ENCODE peak calls at places on chromosomes 12 and 14, in four cellular contexts. One of them, this sample, is unnamed.

GRCh38 chr14:105818712-105819005 is 292.3 kb downstream of the TMEM121 start:
- DNase-seq in GM12878: no peak
- DNase-seq in IMR-90: no peak
- DNase-seq in K562: no peak
- DNase-seq in this sample: no peak

GRCh38 chr12:33182485-33182884 is 257.1 kb downstream of the SYT10 start:
- DNase-seq in GM12878: no peak
- DNase-seq in IMR-90: no peak
- DNase-seq in K562: no peak
- DNase-seq in this sample: no peak

GRCh38 chr12:128402481-128402880 is 135.5 kb downstream of the TMEM132C start:
- DNase-seq in GM12878: no peak
- DNase-seq in IMR-90: no peak
- DNase-seq in K562: no peak
- DNase-seq in this sample: peak

GRCh38 chr12:16385779-16386646 is 38.6 kb downstream of the MGST1 start:
- DNase-seq in GM12878: peak
- DNase-seq in IMR-90: peak
- DNase-seq in K562: peak
- DNase-seq in this sample: no peak

GRCh38 chr14:37994846-37995372 is 212.8 kb upstream of the SSTR1 start:
- DNase-seq in GM12878: no peak
- DNase-seq in IMR-90: no peak
- DNase-seq in K562: no peak
- DNase-seq in this sample: peak

GRCh38 chr12:40106202-40106533 is 287 bp upstream of the SLC2A13 start:
- DNase-seq in GM12878: no peak
- DNase-seq in IMR-90: no peak
- DNase-seq in K562: no peak
- DNase-seq in this sample: no peak

GRCh38 chr14:84894254-84894653 is 635.7 kb upstream of the FLRT2 start:
- DNase-seq in GM12878: no peak
- DNase-seq in IMR-90: no peak
- DNase-seq in K562: no peak
- DNase-seq in this sample: no peak

GRCh38 chr14:88129306-88130056 is 124.5 kb downstream of the GPR65 start:
- DNase-seq in GM12878: no peak
- DNase-seq in IMR-90: peak
- DNase-seq in K562: no peak
- DNase-seq in this sample: no peak

GRCh38 chr12:120684523-120684932 is 2.4 kb upstream of the MLEC start:
- DNase-seq in GM12878: peak
- DNase-seq in IMR-90: peak
- DNase-seq in K562: no peak
- DNase-seq in this sample: no peak

GRCh38 chr14:101830271-101830670 is 68.8 kb downstream of the PPP2R5C start:
- DNase-seq in GM12878: no peak
- DNase-seq in IMR-90: no peak
- DNase-seq in K562: no peak
- DNase-seq in this sample: no peak

GRCh38 chr12:121718653-121719239 is 6.2 kb downstream of the TMEM120B start:
- DNase-seq in GM12878: no peak
- DNase-seq in IMR-90: no peak
- DNase-seq in K562: peak
- DNase-seq in this sample: no peak

GRCh38 chr14:91418387-91419043 is 895 bp upstream of the CCDC88C start:
- DNase-seq in GM12878: no peak
- DNase-seq in IMR-90: peak
- DNase-seq in K562: peak
- DNase-seq in this sample: peak

GRCh38 chr12:58584885-58585284 is 335.4 kb downstream of the LRIG3 start:
- DNase-seq in GM12878: no peak
- DNase-seq in IMR-90: peak
- DNase-seq in K562: no peak
- DNase-seq in this sample: no peak

GRCh38 chr12:115172521-115172920 is 488.5 kb upstream of the TBX3 start:
- DNase-seq in GM12878: no peak
- DNase-seq in IMR-90: peak
- DNase-seq in K562: no peak
- DNase-seq in this sample: no peak

GRCh38 chr12:120903382-120903817 is 758 bp downstream of the SPPL3 start:
- DNase-seq in GM12878: peak
- DNase-seq in IMR-90: peak
- DNase-seq in K562: peak
- DNase-seq in this sample: peak

GRCh38 chr14:52313903-52314481 is at the start of gene PTGER2:
- DNase-seq in GM12878: no peak
- DNase-seq in IMR-90: peak
- DNase-seq in K562: peak
- DNase-seq in this sample: no peak

GRCh38 chr12:6915023-6915788 is 826 bp downstream of the ENO2 start:
- DNase-seq in GM12878: no peak
- DNase-seq in IMR-90: no peak
- DNase-seq in K562: peak
- DNase-seq in this sample: no peak

GRCh38 chr12:31234955-31235867 is 90.7 kb downstream of the SINHCAF start:
- DNase-seq in GM12878: no peak
- DNase-seq in IMR-90: peak
- DNase-seq in K562: peak
- DNase-seq in this sample: peak

GRCh38 chr12:72075401-72075800 is 136.8 kb downstream of the TPH2 start:
- DNase-seq in GM12878: no peak
- DNase-seq in IMR-90: no peak
- DNase-seq in K562: no peak
- DNase-seq in this sample: no peak

GRCh38 chr12:50243507-50243906 is 39.8 kb downstream of the LIMA1 start:
- DNase-seq in GM12878: no peak
- DNase-seq in IMR-90: no peak
- DNase-seq in K562: no peak
- DNase-seq in this sample: no peak

GRCh38 chr14:78130356-78130755 is 39.8 kb upstream of the NRXN3 start:
- DNase-seq in GM12878: no peak
- DNase-seq in IMR-90: no peak
- DNase-seq in K562: no peak
- DNase-seq in this sample: no peak

GRCh38 chr14:104039214-104039613 is 46.3 kb upstream of the ASPG start:
- DNase-seq in GM12878: no peak
- DNase-seq in IMR-90: no peak
- DNase-seq in K562: no peak
- DNase-seq in this sample: no peak
- TF ChIP-seq CHD1 in GM12878: no peak
- TF ChIP-seq CHD1 in IMR-90: no peak
- TF ChIP-seq CHD1 in K562: no peak
- TF ChIP-seq CHD1 in this sample: no peak

GRCh38 chr12:119245904-119246494 is 67.3 kb downstream of the HSPB8 start:
- DNase-seq in GM12878: no peak
- DNase-seq in IMR-90: no peak
- DNase-seq in K562: no peak
- DNase-seq in this sample: no peak

GRCh38 chr12:119247007-119247719 is 68.4 kb downstream of the HSPB8 start:
- DNase-seq in GM12878: no peak
- DNase-seq in IMR-90: no peak
- DNase-seq in K562: no peak
- DNase-seq in this sample: no peak

GRCh38 chr12:119247720-119248043 is 69.0 kb downstream of the HSPB8 start:
- DNase-seq in GM12878: no peak
- DNase-seq in IMR-90: no peak
- DNase-seq in K562: no peak
- DNase-seq in this sample: no peak

GRCh38 chr12:119249441-119249840 is 70.7 kb downstream of the HSPB8 start:
- DNase-seq in GM12878: no peak
- DNase-seq in IMR-90: no peak
- DNase-seq in K562: no peak
- DNase-seq in this sample: no peak
- TF ChIP-seq CHD1 in GM12878: no peak
- TF ChIP-seq CHD1 in IMR-90: no peak
- TF ChIP-seq CHD1 in K562: no peak
- TF ChIP-seq CHD1 in this sample: no peak

DNA sequence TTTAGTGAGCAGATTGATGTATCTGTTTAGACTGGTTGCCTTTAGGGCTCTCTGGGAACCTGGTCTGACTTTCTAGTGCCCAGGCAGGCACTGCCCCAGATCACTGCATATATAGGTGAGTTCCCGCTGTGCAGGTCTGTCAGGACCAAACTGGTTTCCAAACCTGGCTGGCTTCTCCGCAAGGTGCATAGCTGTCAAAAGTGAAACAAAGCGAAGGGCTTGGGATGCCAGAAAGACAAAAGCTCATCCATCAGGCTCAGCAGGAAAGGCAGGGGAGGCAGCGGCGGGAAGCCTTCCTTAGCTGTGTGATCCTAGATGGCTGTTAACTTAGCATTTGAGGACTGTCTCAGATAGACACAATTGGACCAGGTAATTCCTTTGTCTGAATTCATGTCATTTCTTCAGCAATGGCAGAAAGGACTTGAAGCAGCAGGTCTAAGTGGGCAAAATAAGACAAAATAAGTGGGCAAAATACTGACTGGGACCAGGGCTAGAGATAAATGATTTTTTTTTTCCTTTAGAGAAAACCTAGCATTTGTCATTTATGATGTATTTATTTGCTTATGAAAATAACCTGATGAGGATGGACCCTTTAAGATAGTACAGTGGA is 128.6 kb upstream of the DYRK2 start:
- DNase-seq in GM12878: no peak
- DNase-seq in IMR-90: no peak
- DNase-seq in K562: no peak
- DNase-seq in this sample: peak
- TF ChIP-seq CHD1 in GM12878: no peak
- TF ChIP-seq CHD1 in IMR-90: no peak
- TF ChIP-seq CHD1 in K562: no peak
- TF ChIP-seq CHD1 in this sample: no peak

GRCh38 chr14:100764716-100765115 is 38.0 kb downstream of the DLK1 start:
- DNase-seq in GM12878: no peak
- DNase-seq in IMR-90: no peak
- DNase-seq in K562: no peak
- DNase-seq in this sample: no peak

GRCh38 chr14:100761481-100761880 is 34.8 kb downstream of the DLK1 start:
- DNase-seq in GM12878: no peak
- DNase-seq in IMR-90: peak
- DNase-seq in K562: no peak
- DNase-seq in this sample: no peak

GRCh38 chr14:100765296-100765695 is 38.6 kb downstream of the DLK1 start:
- DNase-seq in GM12878: no peak
- DNase-seq in IMR-90: no peak
- DNase-seq in K562: no peak
- DNase-seq in this sample: no peak

GRCh38 chr14:100762901-100763300 is 36.2 kb downstream of the DLK1 start:
- DNase-seq in GM12878: no peak
- DNase-seq in IMR-90: no peak
- DNase-seq in K562: no peak
- DNase-seq in this sample: no peak

GRCh38 chr14:100762089-100762515 is 35.4 kb downstream of the DLK1 start:
- DNase-seq in GM12878: no peak
- DNase-seq in IMR-90: peak
- DNase-seq in K562: peak
- DNase-seq in this sample: no peak
- TF ChIP-seq CHD1 in GM12878: no peak
- TF ChIP-seq CHD1 in IMR-90: no peak
- TF ChIP-seq CHD1 in K562: no peak
- TF ChIP-seq CHD1 in this sample: no peak

GRCh38 chr12:22658214-22658613 is 33.2 kb downstream of the ETNK1 start:
- DNase-seq in GM12878: no peak
- DNase-seq in IMR-90: peak
- DNase-seq in K562: no peak
- DNase-seq in this sample: no peak
- TF ChIP-seq CHD1 in GM12878: no peak
- TF ChIP-seq CHD1 in IMR-90: no peak
- TF ChIP-seq CHD1 in K562: no peak
- TF ChIP-seq CHD1 in this sample: no peak

GRCh38 chr14:32650665-32651064 is 288.0 kb upstream of the NPAS3 start:
- DNase-seq in GM12878: no peak
- DNase-seq in IMR-90: no peak
- DNase-seq in K562: no peak
- DNase-seq in this sample: no peak
- TF ChIP-seq CHD1 in GM12878: no peak
- TF ChIP-seq CHD1 in IMR-90: no peak
- TF ChIP-seq CHD1 in K562: no peak
- TF ChIP-seq CHD1 in this sample: no peak

This sample was measured in H1.